ENCODE peak calls at places on chromosome 15, in four cellular contexts. One of them, this sample, is unnamed.

GRCh38 chr15:99944131-99944530 is 210.9 kb upstream of the LYSMD4 start:
- DNase-seq in activated CD8-positive, alpha-beta memory T cell treated with anti-CD3 and anti-CD28 coated beads, Interleukin-2, amount 50 U/mL, for 4 hours: no peak
- DNase-seq in right lobe of liver: no peak
- DNase-seq in left ventricle myocardium superior: no peak
- DNase-seq in this sample: no peak

GRCh38 chr15:81160312-81161214 is 26.5 kb downstream of the CFAP161 start:
- DNase-seq in activated CD8-positive, alpha-beta memory T cell treated with anti-CD3 and anti-CD28 coated beads, Interleukin-2, amount 50 U/mL, for 4 hours: no peak
- DNase-seq in right lobe of liver: no peak
- DNase-seq in left ventricle myocardium superior: peak; percentile 79
- DNase-seq in this sample: peak; percentile 75

GRCh38 chr15:90934256-90934948 is 683 bp upstream of the UNC45A start:
- DNase-seq in activated CD8-positive, alpha-beta memory T cell treated with anti-CD3 and anti-CD28 coated beads, Interleukin-2, amount 50 U/mL, for 4 hours: peak; percentile 84
- DNase-seq in right lobe of liver: peak; percentile 87
- DNase-seq in left ventricle myocardium superior: peak; percentile 91
- DNase-seq in this sample: peak; percentile 80

GRCh38 chr15:25188551-25189101 is 233.8 kb downstream of the SNRPN start:
- DNase-seq in activated CD8-positive, alpha-beta memory T cell treated with anti-CD3 and anti-CD28 coated beads, Interleukin-2, amount 50 U/mL, for 4 hours: no peak
- DNase-seq in right lobe of liver: no peak
- DNase-seq in left ventricle myocardium superior: no peak
- DNase-seq in this sample: no peak

GRCh38 chr15:80590772-80591355 is 104.2 kb upstream of the ABHD17C start:
- DNase-seq in activated CD8-positive, alpha-beta memory T cell treated with anti-CD3 and anti-CD28 coated beads, Interleukin-2, amount 50 U/mL, for 4 hours: no peak
- DNase-seq in right lobe of liver: no peak
- DNase-seq in left ventricle myocardium superior: no peak
- DNase-seq in this sample: no peak

GRCh38 chr15:70104227-70104626 is 6.5 kb upstream of the TLE3 start:
- DNase-seq in activated CD8-positive, alpha-beta memory T cell treated with anti-CD3 and anti-CD28 coated beads, Interleukin-2, amount 50 U/mL, for 4 hours: no peak
- DNase-seq in right lobe of liver: no peak
- DNase-seq in left ventricle myocardium superior: no peak
- DNase-seq in this sample: no peak

GRCh38 chr15:48052871-48053383 is 67.9 kb upstream of the SLC24A5 start:
- DNase-seq in activated CD8-positive, alpha-beta memory T cell treated with anti-CD3 and anti-CD28 coated beads, Interleukin-2, amount 50 U/mL, for 4 hours: no peak
- DNase-seq in right lobe of liver: no peak
- DNase-seq in left ventricle myocardium superior: no peak
- DNase-seq in this sample: peak; percentile 37

GRCh38 chr15:81492303-81492702 is 118.3 kb upstream of the TMC3 start:
- DNase-seq in activated CD8-positive, alpha-beta memory T cell treated with anti-CD3 and anti-CD28 coated beads, Interleukin-2, amount 50 U/mL, for 4 hours: no peak
- DNase-seq in right lobe of liver: no peak
- DNase-seq in left ventricle myocardium superior: no peak
- DNase-seq in this sample: peak; percentile 39

GRCh38 chr15:100642950-100643338 is 40.6 kb downstream of the ASB7 start:
- DNase-seq in activated CD8-positive, alpha-beta memory T cell treated with anti-CD3 and anti-CD28 coated beads, Interleukin-2, amount 50 U/mL, for 4 hours: no peak
- DNase-seq in right lobe of liver: no peak
- DNase-seq in left ventricle myocardium superior: no peak
- DNase-seq in this sample: no peak

GRCh38 chr15:85993116-85993515 is 86.6 kb upstream of the AGBL1 start:
- DNase-seq in activated CD8-positive, alpha-beta memory T cell treated with anti-CD3 and anti-CD28 coated beads, Interleukin-2, amount 50 U/mL, for 4 hours: no peak
- DNase-seq in right lobe of liver: no peak
- DNase-seq in left ventricle myocardium superior: no peak
- DNase-seq in this sample: peak; percentile 2

GRCh38 chr15:62834686-62835279 is 207.8 kb upstream of the TPM1 start:
- DNase-seq in activated CD8-positive, alpha-beta memory T cell treated with anti-CD3 and anti-CD28 coated beads, Interleukin-2, amount 50 U/mL, for 4 hours: no peak
- DNase-seq in right lobe of liver: no peak
- DNase-seq in left ventricle myocardium superior: no peak
- DNase-seq in this sample: no peak

GRCh38 chr15:98626153-98626552 is 22.2 kb upstream of the IGF1R start:
- DNase-seq in activated CD8-positive, alpha-beta memory T cell treated with anti-CD3 and anti-CD28 coated beads, Interleukin-2, amount 50 U/mL, for 4 hours: no peak
- DNase-seq in right lobe of liver: no peak
- DNase-seq in left ventricle myocardium superior: no peak
- DNase-seq in this sample: no peak

GRCh38 chr15:80694624-80695098 is 449 bp upstream of the ABHD17C start:
- DNase-seq in activated CD8-positive, alpha-beta memory T cell treated with anti-CD3 and anti-CD28 coated beads, Interleukin-2, amount 50 U/mL, for 4 hours: peak; percentile 37
- DNase-seq in right lobe of liver: no peak
- DNase-seq in left ventricle myocardium superior: no peak
- DNase-seq in this sample: peak; percentile 36

GRCh38 chr15:39789736-39790135 is 7.1 kb upstream of the FSIP1 start:
- DNase-seq in activated CD8-positive, alpha-beta memory T cell treated with anti-CD3 and anti-CD28 coated beads, Interleukin-2, amount 50 U/mL, for 4 hours: no peak
- DNase-seq in right lobe of liver: no peak
- DNase-seq in left ventricle myocardium superior: no peak
- DNase-seq in this sample: no peak

GRCh38 chr15:40308844-40309189 is 1.1 kb upstream of the PLCB2 start:
- DNase-seq in activated CD8-positive, alpha-beta memory T cell treated with anti-CD3 and anti-CD28 coated beads, Interleukin-2, amount 50 U/mL, for 4 hours: no peak
- DNase-seq in right lobe of liver: peak; percentile 51
- DNase-seq in left ventricle myocardium superior: no peak
- DNase-seq in this sample: no peak

GRCh38 chr15:89760303-89761008 is 9.4 kb upstream of the MESP1 start:
- DNase-seq in activated CD8-positive, alpha-beta memory T cell treated with anti-CD3 and anti-CD28 coated beads, Interleukin-2, amount 50 U/mL, for 4 hours: peak; percentile 57
- DNase-seq in right lobe of liver: peak; percentile 81
- DNase-seq in left ventricle myocardium superior: peak; percentile 91
- DNase-seq in this sample: peak; percentile 81

GRCh38 chr15:25372298-25372697 is 66.5 kb downstream of the UBE3A start:
- DNase-seq in activated CD8-positive, alpha-beta memory T cell treated with anti-CD3 and anti-CD28 coated beads, Interleukin-2, amount 50 U/mL, for 4 hours: no peak
- DNase-seq in right lobe of liver: no peak
- DNase-seq in left ventricle myocardium superior: no peak
- DNase-seq in this sample: no peak

GRCh38 chr15:81375461-81375860 is 1.4 kb upstream of the TMC3 start:
- DNase-seq in activated CD8-positive, alpha-beta memory T cell treated with anti-CD3 and anti-CD28 coated beads, Interleukin-2, amount 50 U/mL, for 4 hours: no peak
- DNase-seq in right lobe of liver: no peak
- DNase-seq in left ventricle myocardium superior: peak; percentile 63
- DNase-seq in this sample: no peak

GRCh38 chr15:38335106-38335505 is 82.5 kb downstream of the SPRED1 start:
- DNase-seq in activated CD8-positive, alpha-beta memory T cell treated with anti-CD3 and anti-CD28 coated beads, Interleukin-2, amount 50 U/mL, for 4 hours: no peak
- DNase-seq in right lobe of liver: no peak
- DNase-seq in left ventricle myocardium superior: no peak
- DNase-seq in this sample: no peak

GRCh38 chr15:38253448-38253847 is 812 bp downstream of the SPRED1 start:
- DNase-seq in activated CD8-positive, alpha-beta memory T cell treated with anti-CD3 and anti-CD28 coated beads, Interleukin-2, amount 50 U/mL, for 4 hours: no peak
- DNase-seq in right lobe of liver: no peak
- DNase-seq in left ventricle myocardium superior: no peak
- DNase-seq in this sample: peak; percentile 65

GRCh38 chr15:86082619-86083377 is 3.1 kb downstream of the AGBL1 start:
- DNase-seq in activated CD8-positive, alpha-beta memory T cell treated with anti-CD3 and anti-CD28 coated beads, Interleukin-2, amount 50 U/mL, for 4 hours: no peak
- DNase-seq in right lobe of liver: no peak
- DNase-seq in left ventricle myocardium superior: no peak
- DNase-seq in this sample: no peak

GRCh38 chr15:93929375-93930094 is 301.8 kb upstream of the MCTP2 start:
- DNase-seq in activated CD8-positive, alpha-beta memory T cell treated with anti-CD3 and anti-CD28 coated beads, Interleukin-2, amount 50 U/mL, for 4 hours: no peak
- DNase-seq in right lobe of liver: no peak
- DNase-seq in left ventricle myocardium superior: peak; percentile 48
- DNase-seq in this sample: peak; percentile 86

GRCh38 chr15:78205856-78206255 is 28.5 kb downstream of the ACSBG1 start:
- DNase-seq in activated CD8-positive, alpha-beta memory T cell treated with anti-CD3 and anti-CD28 coated beads, Interleukin-2, amount 50 U/mL, for 4 hours: no peak
- DNase-seq in right lobe of liver: no peak
- DNase-seq in left ventricle myocardium superior: no peak
- DNase-seq in this sample: no peak

This sample was measured in Daoy.